ENCODE peak calls at places on chromosomes 3 and 15, in nine cellular contexts. G is MM.1S, L is kidney, B is neural progenitor cell, M is mesenchymal stem cell, U is fibroblast of lung, D is astrocyte, K is HCT116, F is SK-N-SH. Y is an unnamed sample.

GRCh38 chr3:126945171-126945721 is 37.7 kb upstream of the PLXNA1 start:
- DNase-seq in G (no peak), L (peak; percentile 22), B (no peak), M (no peak), U (no peak), D (no peak), K (no peak), F (no peak), Y (no peak)

GRCh38 chr15:23647421-23648375 is at the start of gene MAGEL2:
- DNase-seq in G (no peak), L (no peak), B (peak; percentile 77), M (peak; percentile 5), U (peak; percentile 35), D (peak; percentile 6), K (no peak), F (peak; percentile 34), Y (no peak)

GRCh38 chr3:38089163-38089562 is 47.8 kb downstream of the ACAA1 start:
- DNase-seq in G (no peak), L (no peak), B (no peak), M (no peak), U (no peak), D (no peak), K (no peak), F (no peak), Y (no peak)

GRCh38 chr3:30894521-30895289 is at the start of gene GADL1:
- DNase-seq in G (no peak), L (peak; percentile 73), B (peak; percentile 77), M (peak; percentile 38), U (peak; percentile 49), D (peak; percentile 33), K (no peak), F (peak; percentile 73), Y (peak; percentile 14)

GRCh38 chr3:123317716-123318115 is 116.0 kb downstream of the SEC22A start:
- DNase-seq in G (no peak), L (no peak), B (no peak), M (no peak), U (no peak), D (no peak), K (no peak), F (no peak), Y (no peak)

GRCh38 chr15:69782155-69782658 is 315.5 kb downstream of the TLE3 start:
- DNase-seq in G (no peak), L (no peak), B (no peak), M (no peak), U (no peak), D (no peak), K (no peak), F (no peak), Y (no peak)

GRCh38 chr3:138726966-138727365 is 107.8 kb downstream of the PIK3CB start:
- DNase-seq in G (no peak), L (no peak), B (no peak), M (peak; percentile 6), U (peak; percentile 69), D (peak; percentile 56), K (no peak), F (no peak), Y (no peak)

GRCh38 chr15:50876989-50877360 is 31.5 kb upstream of the AP4E1 start:
- DNase-seq in G (peak; percentile 76), L (no peak), B (peak; percentile 87), M (peak; percentile 86), U (peak; percentile 95), D (peak; percentile 92), K (peak; percentile 68), F (peak; percentile 76), Y (peak; percentile 79)

GRCh38 chr3:168116279-168116678 is 20.6 kb upstream of the GOLIM4 start:
- DNase-seq in G (no peak), L (no peak), B (no peak), M (peak; percentile 8), U (peak; percentile 93), D (peak; percentile 93), K (no peak), F (no peak), Y (peak; percentile 67)

GRCh38 chr15:65476942-65477341 is 40.5 kb downstream of the DPP8 start:
- DNase-seq in G (no peak), L (no peak), B (no peak), M (peak; percentile 70), U (peak; percentile 69), D (peak; percentile 59), K (no peak), F (no peak), Y (peak; percentile 9)

GRCh38 chr3:43176666-43177065 is 70.8 kb upstream of the POMGNT2 start:
- DNase-seq in G (no peak), L (no peak), B (no peak), M (no peak), U (no peak), D (no peak), K (no peak), F (peak; percentile 30), Y (no peak)

GRCh38 chr3:130992344-130992743 is 34.3 kb downstream of the ASTE1 start:
- DNase-seq in G (no peak), L (no peak), B (no peak), M (no peak), U (no peak), D (no peak), K (no peak), F (no peak), Y (no peak)

GRCh38 chr3:194311000-194311399 is 40.1 kb downstream of the CPN2 start:
- DNase-seq in G (no peak), L (no peak), B (no peak), M (no peak), U (no peak), D (no peak), K (no peak), F (no peak), Y (no peak)

GRCh38 chr15:25858952-25859760 is 4.0 kb downstream of the ATP10A start:
- DNase-seq in G (no peak), L (no peak), B (no peak), M (no peak), U (no peak), D (no peak), K (no peak), F (no peak), Y (no peak)

GRCh38 chr3:192275741-192276355 is 451.5 kb downstream of the FGF12 start:
- DNase-seq in G (no peak), L (no peak), B (no peak), M (peak; percentile 4), U (peak; percentile 58), D (peak; percentile 55), K (no peak), F (no peak), Y (no peak)

GRCh38 chr3:55364426-55364825 is 122.7 kb downstream of the WNT5A start:
- DNase-seq in G (no peak), L (no peak), B (no peak), M (no peak), U (peak; percentile 83), D (peak; percentile 84), K (no peak), F (no peak), Y (no peak)

GRCh38 chr3:191094057-191094456 is 105.0 kb upstream of the OSTN start:
- DNase-seq in G (no peak), L (no peak), B (no peak), M (peak; percentile 7), U (peak; percentile 69), D (peak; percentile 63), K (no peak), F (no peak), Y (peak; percentile 81)

GRCh38 chr3:39541917-39542329 is 74.4 kb downstream of the MOBP start:
- DNase-seq in G (peak; percentile 49), L (no peak), B (peak; percentile 28), M (peak; percentile 29), U (peak; percentile 15), D (peak; percentile 6), K (peak; percentile 13), F (peak; percentile 6), Y (no peak)

GRCh38 chr3:23659840-23660430 is 145.8 kb upstream of the UBE2E1 start:
- DNase-seq in G (no peak), L (no peak), B (no peak), M (no peak), U (no peak), D (no peak), K (no peak), F (no peak), Y (no peak)
- H3K9ac ChIP-seq in G (no peak overlapping the region), L (no peak overlapping the region), B (no peak overlapping the region), M (no peak overlapping the region), U (no peak overlapping the region), D (no peak overlapping the region), K (no peak overlapping the region), F (no peak overlapping the region), Y (no peak overlapping the region)

DNA sequence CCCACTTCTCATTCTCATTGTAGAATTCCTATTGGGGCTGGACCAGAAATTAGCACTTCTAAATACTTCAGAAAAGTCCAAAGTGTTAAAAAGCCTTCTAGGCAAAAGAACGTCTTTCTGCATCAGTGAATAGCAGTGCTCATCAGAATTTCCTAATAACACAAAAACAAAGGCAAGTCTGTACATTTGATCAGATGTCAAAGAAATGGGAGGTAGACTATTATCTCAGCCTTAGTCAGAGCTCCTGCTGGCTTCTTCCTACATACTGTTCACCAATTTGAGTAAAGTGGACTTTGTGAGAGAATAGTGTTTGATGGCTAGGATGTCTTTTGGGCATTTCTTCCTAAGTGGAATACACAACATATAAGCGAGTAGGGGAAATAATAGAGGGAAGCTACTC is 48.7 kb downstream of the FOXB1 start:
- DNase-seq in G (no peak), L (no peak), B (no peak), M (no peak), U (no peak), D (no peak), K (no peak), F (no peak), Y (peak; percentile 88)
- H3K9ac ChIP-seq in G (no peak overlapping the region), L (no peak overlapping the region), B (no peak overlapping the region), M (no peak overlapping the region), U (no peak overlapping the region), D (no peak overlapping the region), K (no peak overlapping the region), F (no peak overlapping the region), Y (no peak overlapping the region)

DNA sequence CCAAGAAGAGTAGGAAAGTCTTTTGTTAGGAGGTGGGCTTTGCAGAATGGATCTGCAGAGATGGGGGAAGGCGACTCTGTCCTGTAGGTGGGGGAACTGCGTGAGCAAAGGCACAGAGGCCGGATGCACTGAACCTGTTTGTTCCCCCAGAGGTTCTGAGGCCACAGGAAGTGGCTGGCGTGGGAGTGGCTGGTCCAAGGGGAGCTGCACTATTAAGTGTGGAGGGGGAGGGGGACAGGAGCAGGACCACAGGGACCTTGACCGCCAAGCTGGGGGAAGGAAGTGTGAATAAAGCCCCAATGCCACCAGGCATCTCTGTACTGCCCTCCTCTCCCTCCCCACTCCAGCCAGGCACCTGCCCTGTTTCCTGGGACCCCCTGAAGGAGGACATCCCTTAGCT is 51.8 kb downstream of the CYP11A1 start:
- DNase-seq in G (peak; percentile 19), L (no peak), B (no peak), M (no peak), U (no peak), D (no peak), K (no peak), F (no peak), Y (no peak)
- H3K9ac ChIP-seq in G (no peak overlapping the region), L (no peak overlapping the region), B (no peak overlapping the region), M (no peak overlapping the region), U (no peak overlapping the region), D (no peak overlapping the region), K (no peak overlapping the region), F (no peak overlapping the region), Y (no peak overlapping the region)

DNA sequence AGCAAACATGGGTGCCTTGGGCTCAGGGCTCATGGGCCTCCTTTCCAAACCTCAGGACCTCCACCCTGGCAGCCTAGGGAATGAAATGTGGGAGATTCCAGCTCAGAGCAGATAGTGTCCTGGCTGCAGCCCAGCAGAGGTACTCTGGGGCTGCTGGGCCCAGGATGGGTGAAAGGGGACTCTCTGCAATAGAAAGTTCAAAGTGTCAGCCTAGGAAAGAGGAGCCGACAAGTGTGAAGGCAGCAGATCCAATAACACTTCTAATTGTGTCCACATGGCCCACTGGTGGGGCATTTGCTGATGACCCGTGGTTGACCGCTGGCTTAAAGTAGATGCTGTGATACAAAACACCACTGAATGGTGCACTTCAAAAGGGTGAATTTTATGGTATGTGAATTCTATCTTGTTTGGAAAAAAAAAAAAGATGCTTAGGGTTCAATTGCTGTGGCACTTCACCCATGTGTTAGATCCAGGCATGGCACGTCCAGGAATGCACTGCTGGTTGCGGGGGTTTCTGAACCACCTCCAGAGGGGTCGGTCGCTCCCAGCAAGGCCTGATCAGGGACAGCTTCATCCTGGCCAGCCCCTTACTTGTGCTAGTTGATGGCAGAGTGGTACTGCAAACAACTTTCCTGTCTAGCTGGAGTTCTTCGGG is 20.9 kb downstream of the AMOTL2 start:
- DNase-seq in G (no peak), L (no peak), B (no peak), M (no peak), U (no peak), D (no peak), K (no peak), F (no peak), Y (no peak)
- H3K9ac ChIP-seq in G (no peak overlapping the region), L (no peak overlapping the region), B (no peak overlapping the region), M (no peak overlapping the region), U (no peak overlapping the region), D (no peak overlapping the region), K (no peak overlapping the region), F (no peak overlapping the region), Y (no peak overlapping the region)

Y was measured in mammary epithelial cell.